ENCODE peak calls at places on chromosomes 3 and 15, in five cellular contexts. J is K562, U is HepG2, H is GM12878, I is WTC11. E is an unnamed sample.

GRCh38 chr15:47685141-47685870 is 32.0 kb upstream of the SEMA6D start:
- DNase-seq in J (no peak), U (no peak), H (no peak), I (no peak), E (no peak)

GRCh38 chr15:29081781-29082180 is 187.8 kb downstream of the NSMCE3 start:
- DNase-seq in J (no peak), U (no peak), H (no peak), I (no peak), E (no peak)

GRCh38 chr3:114878119-114878839 is 268.8 kb downstream of the ZBTB20 start:
- DNase-seq in J (no peak), U (no peak), H (no peak), I (no peak), E (peak; percentile 12)

GRCh38 chr15:45157974-45158373 is 28.2 kb downstream of the DUOX1 start:
- DNase-seq in J (no peak), U (no peak), H (no peak), I (no peak), E (no peak)

GRCh38 chr15:77504871-77505270 is 84.2 kb downstream of the HMG20A start:
- DNase-seq in J (no peak), U (no peak), H (no peak), I (no peak), E (no peak)

GRCh38 chr3:14837864-14838263 is 19.1 kb downstream of the FGD5 start:
- DNase-seq in J (no peak), U (no peak), H (no peak), I (no peak), E (no peak)

GRCh38 chr3:58222161-58222724 is 11.5 kb upstream of the DNASE1L3 start:
- DNase-seq in J (no peak), U (peak; percentile 77), H (no peak), I (no peak), E (no peak)

GRCh38 chr3:14423963-14424362 is 21.6 kb downstream of the SLC6A6 start:
- DNase-seq in J (no peak), U (no peak), H (no peak), I (no peak), E (no peak)

GRCh38 chr15:89114974-89115373 is 26.7 kb downstream of the ABHD2 start:
- DNase-seq in J (no peak), U (no peak), H (no peak), I (no peak), E (peak; percentile 74)

GRCh38 chr15:87357608-87358007 is 898.9 kb downstream of the NTRK3 start:
- DNase-seq in J (no peak), U (no peak), H (no peak), I (no peak), E (no peak)

GRCh38 chr15:87354661-87355410 is 901.7 kb downstream of the NTRK3 start:
- DNase-seq in J (no peak), U (no peak), H (no peak), I (no peak), E (no peak)

DNA sequence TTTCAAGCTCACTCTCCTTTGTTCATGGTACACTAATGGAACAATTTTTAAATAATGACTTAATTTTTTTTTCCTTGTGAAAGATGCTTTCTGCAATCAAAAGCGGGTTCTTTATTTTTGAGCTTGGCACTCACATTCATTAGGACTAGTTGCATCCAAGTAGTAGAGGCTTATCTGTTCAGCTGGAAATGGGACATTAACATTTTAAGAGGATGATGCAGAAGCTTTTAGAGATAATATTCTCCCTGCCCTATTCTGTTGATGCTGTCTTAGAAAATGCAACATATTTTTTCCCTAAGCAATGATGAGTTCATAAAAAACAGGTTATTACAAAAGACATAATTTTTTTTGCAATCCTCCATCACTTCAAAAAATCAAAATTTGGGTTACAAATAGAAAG is 900.6 kb downstream of the NTRK3 start:
- DNase-seq in J (no peak), U (no peak), H (no peak), I (no peak), E (no peak)
- TF ChIP-seq ESRRA in J (no peak), U (no peak), H (no peak), I (no peak), E (no peak)

GRCh38 chr3:72673011-72673771 is 175.1 kb downstream of the SHQ1 start:
- DNase-seq in J (no peak), U (no peak), H (no peak), I (no peak), E (no peak)
- TF ChIP-seq ESRRA in J (no peak), U (no peak), H (no peak), I (no peak), E (no peak)

GRCh38 chr3:150739877-150740645 is 22.9 kb downstream of the SIAH2 start:
- DNase-seq in J (no peak), U (no peak), H (no peak), I (no peak), E (no peak)

GRCh38 chr3:150737874-150738679 is 24.9 kb downstream of the SIAH2 start:
- DNase-seq in J (peak; percentile 88), U (peak; percentile 96), H (peak; percentile 57), I (no peak), E (no peak)

GRCh38 chr3:150736903-150737832 is 25.8 kb downstream of the SIAH2 start:
- DNase-seq in J (no peak), U (peak; percentile 99), H (no peak), I (no peak), E (no peak)

GRCh38 chr3:150739200-150739863 is 23.6 kb downstream of the SIAH2 start:
- DNase-seq in J (no peak), U (peak; percentile 56), H (no peak), I (no peak), E (no peak)

DNA sequence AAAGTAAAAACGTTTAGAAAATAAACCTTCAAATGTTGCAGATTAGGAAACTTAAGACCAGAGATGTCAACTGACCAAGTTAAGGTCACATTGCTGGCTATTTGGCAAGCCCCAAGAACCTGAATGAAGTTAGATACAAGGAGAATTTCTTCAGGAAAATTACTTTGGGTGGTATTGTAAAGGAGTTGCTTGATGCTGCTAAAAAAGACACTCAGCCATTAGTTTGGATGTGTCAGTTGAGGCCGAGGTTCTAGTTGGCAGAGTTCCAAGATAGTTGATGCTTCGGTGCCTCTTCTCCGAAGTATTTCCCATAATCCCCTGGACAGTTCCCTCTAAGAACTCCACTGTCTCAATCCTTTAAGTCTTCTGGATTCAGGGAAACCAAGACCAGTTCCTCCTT is 24.3 kb downstream of the SIAH2 start:
- DNase-seq in J (no peak), U (no peak), H (no peak), I (no peak), E (no peak)
- TF ChIP-seq ESRRA in J (no peak), U (no peak), H (no peak), I (no peak), E (no peak)

DNA sequence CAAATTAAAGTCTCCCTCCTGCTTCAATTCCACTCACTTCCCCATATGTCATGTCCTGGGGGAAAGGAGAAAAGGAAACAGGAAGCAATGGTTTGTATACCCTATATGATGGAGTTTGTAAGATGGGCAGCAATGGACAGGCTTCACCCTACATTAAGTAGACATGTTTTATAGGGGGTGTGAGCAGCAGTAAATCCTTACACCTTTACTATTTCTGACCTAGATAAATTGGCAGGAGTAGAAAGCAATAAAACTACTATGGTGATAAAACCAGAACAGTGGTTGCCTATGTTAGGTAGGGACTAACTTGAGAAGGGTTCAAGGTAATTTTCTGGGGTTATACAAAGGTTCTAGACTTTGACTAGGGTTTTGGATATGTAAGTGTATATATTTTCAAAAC is 301.7 kb downstream of the GBE1 start:
- DNase-seq in J (no peak), U (no peak), H (no peak), I (no peak), E (no peak)
- TF ChIP-seq ESRRA in J (no peak), U (no peak), H (no peak), I (no peak), E (no peak)

GRCh38 chr3:80232760-80233159 is 465.0 kb upstream of the ROBO1 start:
- DNase-seq in J (no peak), U (peak; percentile 10), H (no peak), I (no peak), E (peak; percentile 62)
- TF ChIP-seq ESRRA in J (no peak), U (no peak), H (no peak), I (no peak), E (no peak)

GRCh38 chr3:56816061-56816460 is 14.3 kb upstream of the ARHGEF3 start:
- DNase-seq in J (no peak), U (no peak), H (no peak), I (no peak), E (no peak)

GRCh38 chr3:56819016-56819809 is 17.5 kb upstream of the ARHGEF3 start:
- DNase-seq in J (no peak), U (peak; percentile 85), H (no peak), I (no peak), E (peak; percentile 14)

GRCh38 chr3:56815571-56815970 is 13.8 kb upstream of the ARHGEF3 start:
- DNase-seq in J (no peak), U (no peak), H (no peak), I (no peak), E (no peak)

GRCh38 chr3:56817646-56818045 is 15.9 kb upstream of the ARHGEF3 start:
- DNase-seq in J (no peak), U (no peak), H (no peak), I (no peak), E (no peak)

GRCh38 chr3:56818156-56818985 is 16.6 kb upstream of the ARHGEF3 start:
- DNase-seq in J (no peak), U (peak; percentile 89), H (no peak), I (no peak), E (no peak)
- TF ChIP-seq ESRRA in J (no peak), U (no peak), H (no peak), I (no peak), E (no peak)

GRCh38 chr3:118810499-118811035 is 224.1 kb downstream of the IGSF11 start:
- DNase-seq in J (no peak), U (no peak), H (peak; percentile 61), I (no peak), E (no peak)
- TF ChIP-seq ESRRA in J (no peak), U (no peak), H (no peak), I (no peak), E (no peak)

GRCh38 chr3:194275721-194276120 is 75.4 kb downstream of the CPN2 start:
- DNase-seq in J (no peak), U (no peak), H (no peak), I (peak; percentile 6), E (no peak)
- TF ChIP-seq ESRRA in J (no peak), U (no peak), H (no peak), I (no peak), E (no peak)

DNA sequence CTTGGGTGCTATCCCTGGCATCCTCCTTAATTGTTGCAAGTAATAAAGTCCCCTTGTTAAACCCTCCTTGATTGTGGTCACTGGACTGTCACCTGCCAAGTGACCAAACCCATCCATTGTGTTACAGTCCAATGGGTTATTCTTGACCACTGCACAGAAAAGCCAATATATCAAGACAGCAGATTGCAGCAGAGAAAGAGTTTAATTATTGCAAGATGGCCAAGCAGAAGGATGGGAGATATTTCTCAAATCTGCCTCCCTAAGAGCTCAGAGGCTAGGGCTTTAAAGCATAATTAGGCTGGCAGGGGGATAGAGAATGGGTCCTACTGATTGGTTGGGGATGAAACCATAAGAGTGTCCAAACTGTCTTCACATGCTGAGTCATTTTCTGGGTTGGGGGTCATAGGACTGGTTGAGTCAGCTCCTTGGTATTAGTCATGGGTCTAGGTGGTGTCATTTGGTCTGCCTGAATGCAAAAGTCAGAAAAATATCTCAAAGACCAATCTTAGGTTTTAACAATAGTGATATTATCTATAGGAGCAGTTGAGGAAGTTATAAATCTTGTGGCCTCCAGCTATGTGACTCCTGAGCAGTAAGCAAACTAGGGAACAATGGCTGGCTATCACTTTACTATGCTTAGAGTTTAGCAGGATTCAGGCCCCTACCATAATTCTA is 19.1 kb upstream of the XYLB start:
- DNase-seq in J (no peak), U (no peak), H (no peak), I (no peak), E (peak; percentile 14)
- TF ChIP-seq ESRRA in J (no peak), U (no peak), H (no peak), I (no peak), E (no peak)